ENCODE peak calls at places on chromosomes 12 and 14, in five cellular contexts. Q, F, R, P and U are unnamed samples. For H3K9me3, the result is how much of the 10 kb centered on the place peaks cover.

GRCh38 chr12:127174881-127175280 is 1092.1 kb upstream of the TMEM132C start:
- DNase-seq in Q (no peak), F (no peak), R (no peak), P (no peak), U (no peak)

GRCh38 chr14:71070169-71070568 is 162.9 kb downstream of the PCNX1 start:
- DNase-seq in Q (no peak), F (no peak), R (no peak), P (no peak), U (peak)

GRCh38 chr12:12992418-12993175 is 7.5 kb downstream of the HEBP1 start:
- DNase-seq in Q (peak), F (no peak), R (no peak), P (no peak), U (peak)

GRCh38 chr12:104453133-104453532 is 3.6 kb upstream of the CHST11 start:
- DNase-seq in Q (no peak), F (no peak), R (no peak), P (no peak), U (no peak)

GRCh38 chr12:32419520-32419960 is 20.2 kb downstream of the FGD4 start:
- DNase-seq in Q (no peak), F (no peak), R (no peak), P (no peak), U (peak)

GRCh38 chr12:72369560-72369959 is 97.4 kb downstream of the TRHDE start:
- DNase-seq in Q (no peak), F (no peak), R (no peak), P (no peak), U (peak)

GRCh38 chr14:66233571-66233970 is 252.6 kb upstream of the CCDC196 start:
- DNase-seq in Q (no peak), F (peak), R (no peak), P (no peak), U (no peak)

GRCh38 chr14:101823511-101824120 is 62.1 kb downstream of the PPP2R5C start:
- DNase-seq in Q (no peak), F (no peak), R (no peak), P (peak), U (no peak)

GRCh38 chr14:93109572-93110481 is 5.9 kb downstream of the ITPK1 start:
- DNase-seq in Q (no peak), F (no peak), R (no peak), P (no peak), U (no peak)

GRCh38 chr12:42483534-42483857 is 106.0 kb downstream of the PRICKLE1 start:
- DNase-seq in Q (no peak), F (peak), R (peak), P (no peak), U (peak)

GRCh38 chr12:128524439-128524838 is 257.5 kb downstream of the TMEM132C start:
- DNase-seq in Q (no peak), F (no peak), R (no peak), P (no peak), U (no peak)

GRCh38 chr12:108239378-108239777 is 99.7 kb downstream of the CMKLR1 start:
- DNase-seq in Q (no peak), F (no peak), R (no peak), P (no peak), U (no peak)

GRCh38 chr14:60183724-60184596 is 18.8 kb upstream of the DHRS7 start:
- DNase-seq in Q (peak), F (no peak), R (peak), P (no peak), U (peak)

GRCh38 chr12:114163766-114164165 is 197.6 kb upstream of the RBM19 start:
- DNase-seq in Q (peak), F (no peak), R (no peak), P (no peak), U (peak)

GRCh38 chr14:46401066-46401465 is 250.5 kb downstream of the RPL10L start:
- DNase-seq in Q (no peak), F (no peak), R (no peak), P (no peak), U (no peak)

GRCh38 chr12:47817272-47818006 is 2.3 kb downstream of the HDAC7 start:
- DNase-seq in Q (peak), F (no peak), R (no peak), P (no peak), U (no peak)

GRCh38 chr14:104818714-104819161 is 17.8 kb downstream of the ZBTB42 start:
- DNase-seq in Q (no peak), F (no peak), R (no peak), P (no peak), U (no peak)

GRCh38 chr14:104820669-104821228 is 19.8 kb downstream of the ZBTB42 start:
- DNase-seq in Q (peak), F (peak), R (peak), P (no peak), U (peak)

GRCh38 chr14:104817930-104818713 is 17.2 kb downstream of the ZBTB42 start:
- DNase-seq in Q (no peak), F (no peak), R (no peak), P (no peak), U (no peak)

GRCh38 chr14:104821229-104821945 is 20.5 kb downstream of the ZBTB42 start:
- DNase-seq in Q (no peak), F (no peak), R (peak), P (no peak), U (no peak)

DNA sequence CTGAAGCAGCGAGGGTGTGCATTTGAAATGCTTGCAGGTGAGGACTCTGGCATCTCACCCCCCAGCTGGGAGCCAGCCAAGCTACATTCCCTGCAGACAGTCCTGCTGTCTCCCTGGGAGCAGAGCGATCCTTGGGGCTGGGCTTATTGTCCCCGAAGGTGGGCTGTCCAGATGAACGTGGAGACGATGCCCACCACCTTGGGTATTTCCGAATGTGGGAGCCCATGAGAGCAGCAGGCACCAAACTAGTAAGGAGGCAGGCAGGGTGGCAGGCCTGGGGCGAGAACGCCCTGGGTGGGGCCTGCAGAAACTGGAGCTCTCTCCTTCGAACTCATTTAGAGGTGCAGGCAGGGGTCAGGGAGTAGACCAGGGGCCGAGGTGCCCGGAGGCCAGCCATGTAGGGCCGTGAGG is 18.5 kb downstream of the ZBTB42 start:
- DNase-seq in Q (no peak), F (no peak), R (no peak), P (no peak), U (no peak)
- H3K9me3 ChIP-seq in Q (under half), F (under half), R (under half), P (under half), U (under half)

GRCh38 chr14:89428556-89429196 is 11.6 kb upstream of the FOXN3 start:
- DNase-seq in Q (no peak), F (no peak), R (no peak), P (no peak), U (peak)

GRCh38 chr14:89429206-89430091 is 12.4 kb upstream of the FOXN3 start:
- DNase-seq in Q (no peak), F (peak), R (no peak), P (no peak), U (peak)

GRCh38 chr14:89430271-89430620 is 13.2 kb upstream of the FOXN3 start:
- DNase-seq in Q (no peak), F (no peak), R (no peak), P (no peak), U (peak)

GRCh38 chr14:89435527-89436273 is 18.7 kb upstream of the FOXN3 start:
- DNase-seq in Q (no peak), F (no peak), R (no peak), P (no peak), U (no peak)

GRCh38 chr14:89432226-89432625 is 15.2 kb upstream of the FOXN3 start:
- DNase-seq in Q (no peak), F (no peak), R (no peak), P (no peak), U (no peak)
- TF ChIP-seq MXI1 in Q (no peak), F (no peak), R (no peak), P (no peak), U (no peak)

GRCh38 chr14:22179190-22179589 is 409.8 kb downstream of the DAD1 start:
- DNase-seq in Q (no peak), F (no peak), R (no peak), P (no peak), U (peak)
- H3K9me3 ChIP-seq in Q (under half), F (under half), R (under half), P (under half), U (under half)

DNA sequence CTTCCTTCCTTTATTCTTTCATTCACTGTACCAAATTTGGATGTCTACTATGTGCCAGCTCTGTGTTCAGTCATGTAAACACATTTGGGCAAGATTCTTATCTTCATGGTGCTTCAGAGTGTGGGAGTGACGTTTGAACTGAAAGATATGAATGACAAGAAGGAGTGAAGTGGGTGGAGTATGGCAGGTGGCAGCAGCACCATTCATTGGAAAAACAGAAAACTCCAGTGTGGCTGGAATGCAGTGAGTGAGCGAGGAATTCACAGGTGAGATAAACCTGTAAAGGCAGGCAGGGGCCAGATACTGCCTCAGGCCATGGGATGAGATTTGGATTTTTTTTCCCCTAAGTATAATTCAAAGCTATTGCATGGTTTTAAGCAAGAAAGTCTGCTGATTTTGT is 140.7 kb upstream of the CCDC198 start:
- DNase-seq in Q (no peak), F (no peak), R (no peak), P (no peak), U (no peak)
- TF ChIP-seq MXI1 in Q (no peak), F (no peak), R (no peak), P (no peak), U (no peak)

GRCh38 chr12:132936163-132936562 is 19.9 kb downstream of the ZNF605 start:
- DNase-seq in Q (no peak), F (no peak), R (no peak), P (no peak), U (no peak)

GRCh38 chr12:132941336-132941954 is 14.7 kb downstream of the ZNF605 start:
- DNase-seq in Q (no peak), F (no peak), R (no peak), P (no peak), U (no peak)

GRCh38 chr12:132942611-132943010 is 13.5 kb downstream of the ZNF605 start:
- DNase-seq in Q (no peak), F (no peak), R (no peak), P (no peak), U (no peak)

GRCh38 chr12:132937476-132937875 is 18.6 kb downstream of the ZNF605 start:
- DNase-seq in Q (no peak), F (no peak), R (no peak), P (no peak), U (no peak)

DNA sequence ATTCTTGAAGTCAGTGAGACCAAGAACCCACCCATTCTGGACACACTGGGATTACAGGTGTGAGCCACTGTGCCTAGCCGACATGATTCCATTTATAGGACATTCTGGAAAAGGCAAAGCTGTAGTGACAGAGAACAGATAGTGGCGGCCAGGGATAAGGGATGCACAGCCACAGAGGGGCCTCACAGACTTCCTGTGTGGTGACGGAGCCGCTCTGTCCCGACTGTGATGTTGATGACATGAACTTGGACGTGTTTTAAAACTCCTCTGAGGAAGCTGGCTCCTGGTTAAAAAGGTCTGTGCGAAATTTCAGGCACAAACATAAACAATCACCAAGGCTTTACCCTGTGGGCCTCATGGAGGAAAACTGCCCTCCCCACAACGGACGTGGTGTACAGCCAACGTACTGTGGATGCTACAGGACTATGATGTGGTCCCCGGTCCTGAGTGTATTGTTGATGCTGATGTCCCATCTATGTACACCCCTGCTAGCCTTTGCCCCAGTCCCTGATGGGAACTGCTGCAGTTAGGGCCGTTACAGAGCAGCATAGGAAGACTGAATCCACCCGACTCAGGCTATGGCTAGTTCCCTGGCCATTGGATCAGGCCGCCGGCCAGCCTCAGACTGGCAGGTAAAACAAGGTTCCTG is 15.9 kb downstream of the ZNF605 start:
- DNase-seq in Q (no peak), F (no peak), R (no peak), P (no peak), U (no peak)
- H3K9me3 ChIP-seq in Q (half or more), F (under half), R (under half), P (under half), U (half or more)